ENCODE peak calls at places on chromosomes 2 and 18, in six cellular contexts. X, J, V, S, M and H are unnamed samples.

GRCh38 chr2:9033385-9034175 is 30.1 kb upstream of the MBOAT2 start:
- DNase-seq in X (no peak), J (no peak), V (peak; percentile 52), S (no peak), M (peak; percentile 41), H (peak; percentile 13)

GRCh38 chr2:84823788-84824187 is 57.1 kb downstream of the TRABD2A start:
- DNase-seq in X (peak; percentile 20), J (no peak), V (no peak), S (no peak), M (no peak), H (no peak)

GRCh38 chr2:219737270-219737691 is 109.9 kb downstream of the SLC4A3 start:
- DNase-seq in X (no peak), J (no peak), V (no peak), S (peak; percentile 43), M (no peak), H (peak; percentile 28)

GRCh38 chr2:88452151-88452851 is at the start of gene FOXI3:
- DNase-seq in X (peak; percentile 35), J (peak; percentile 31), V (peak; percentile 76), S (no peak), M (peak; percentile 54), H (no peak)

GRCh38 chr2:50344509-50345106 is 687.3 kb downstream of the NRXN1 start:
- DNase-seq in X (no peak), J (no peak), V (peak; percentile 58), S (no peak), M (peak; percentile 55), H (no peak)

GRCh38 chr2:219026946-219027345 is 14.4 kb downstream of the CFAP65 start:
- DNase-seq in X (no peak), J (no peak), V (no peak), S (no peak), M (no peak), H (no peak)

GRCh38 chr2:102112692-102113665 is 29.6 kb upstream of the IL1R1 start:
- DNase-seq in X (no peak), J (no peak), V (no peak), S (peak; percentile 87), M (no peak), H (no peak)

GRCh38 chr2:64998658-64999061 is 9.5 kb downstream of the SLC1A4 start:
- DNase-seq in X (no peak), J (no peak), V (no peak), S (peak; percentile 74), M (no peak), H (peak; percentile 80)

GRCh38 chr2:165161510-165161909 is 42.3 kb downstream of the SCN3A start:
- DNase-seq in X (no peak), J (no peak), V (no peak), S (peak; percentile 61), M (no peak), H (peak; percentile 37)

GRCh38 chr2:76296400-76296799 is 585.7 kb upstream of the GCFC2 start:
- DNase-seq in X (no peak), J (no peak), V (no peak), S (no peak), M (no peak), H (no peak)

GRCh38 chr18:6111726-6112125 is 216.4 kb upstream of the TMEM200C start:
- DNase-seq in X (no peak), J (no peak), V (no peak), S (no peak), M (no peak), H (no peak)

GRCh38 chr2:19607931-19608762 is 249.7 kb upstream of the OSR1 start:
- DNase-seq in X (no peak), J (no peak), V (no peak), S (peak; percentile 93), M (no peak), H (peak; percentile 94)

GRCh38 chr18:51251625-51252024 is 54.1 kb upstream of the MEX3C start:
- DNase-seq in X (no peak), J (no peak), V (no peak), S (no peak), M (no peak), H (no peak)

GRCh38 chr2:221997100-221997499 is 301.7 kb downstream of the PAX3 start:
- DNase-seq in X (peak; percentile 55), J (no peak), V (no peak), S (peak; percentile 89), M (no peak), H (peak; percentile 75)

GRCh38 chr18:26176134-26176533 is 42.5 kb downstream of the PSMA8 start:
- DNase-seq in X (no peak), J (no peak), V (no peak), S (no peak), M (no peak), H (no peak)

GRCh38 chr18:26210147-26210546 is 16.1 kb upstream of the TAF4B start:
- DNase-seq in X (no peak), J (no peak), V (no peak), S (no peak), M (no peak), H (no peak)

GRCh38 chr2:204585930-204586329 is 40.7 kb downstream of the PARD3B start:
- DNase-seq in X (no peak), J (no peak), V (no peak), S (no peak), M (no peak), H (no peak)

GRCh38 chr2:174729797-174730529 is 34.3 kb downstream of the CHRNA1 start:
- DNase-seq in X (peak; percentile 70), J (no peak), V (peak; percentile 59), S (peak; percentile 10), M (peak; percentile 65), H (peak; percentile 15)

DNA sequence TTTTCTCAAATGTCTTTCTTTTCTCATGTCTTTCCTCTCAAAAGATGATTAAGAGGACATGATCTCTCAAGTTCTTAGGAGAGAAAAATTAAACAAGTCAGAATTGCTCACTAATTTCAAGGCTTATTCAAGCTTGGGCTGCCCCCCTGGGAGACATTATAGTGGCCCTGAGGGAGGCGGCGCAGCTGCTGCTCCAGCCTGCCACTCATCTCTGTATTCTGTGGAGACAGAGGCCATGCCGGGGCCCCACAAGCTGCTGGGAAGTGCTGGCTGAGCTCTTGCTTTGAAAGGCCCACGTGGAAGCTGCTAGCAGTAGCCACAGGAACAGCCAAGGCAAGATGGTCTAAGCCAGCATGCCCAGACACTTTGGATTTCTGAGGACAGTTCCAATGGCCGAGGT is 267.4 kb downstream of the LNPK start:
- DNase-seq in X (no peak), J (no peak), V (no peak), S (no peak), M (no peak), H (no peak)
- H4K91ac ChIP-seq in X (no peak overlapping the region), J (no peak overlapping the region), V (no peak overlapping the region), S (no peak overlapping the region), M (peak overlapping the region; percentile 19), H (no peak overlapping the region)

GRCh38 chr2:58680938-58681337 is 439.8 kb upstream of the FANCL start:
- DNase-seq in X (no peak), J (no peak), V (no peak), S (no peak), M (no peak), H (no peak)
- H3K4me2 ChIP-seq in X (no peak overlapping the region), J (no peak overlapping the region), V (no peak overlapping the region), S (no peak overlapping the region), M (no peak overlapping the region), H (no peak overlapping the region)

GRCh38 chr2:118475622-118476021 is 371.8 kb downstream of the EN1 start:
- DNase-seq in X (peak; percentile 57), J (no peak), V (no peak), S (no peak), M (no peak), H (no peak)
- H4K91ac ChIP-seq in X (no peak overlapping the region), J (no peak overlapping the region), V (no peak overlapping the region), S (no peak overlapping the region), M (no peak overlapping the region), H (no peak overlapping the region)

DNA sequence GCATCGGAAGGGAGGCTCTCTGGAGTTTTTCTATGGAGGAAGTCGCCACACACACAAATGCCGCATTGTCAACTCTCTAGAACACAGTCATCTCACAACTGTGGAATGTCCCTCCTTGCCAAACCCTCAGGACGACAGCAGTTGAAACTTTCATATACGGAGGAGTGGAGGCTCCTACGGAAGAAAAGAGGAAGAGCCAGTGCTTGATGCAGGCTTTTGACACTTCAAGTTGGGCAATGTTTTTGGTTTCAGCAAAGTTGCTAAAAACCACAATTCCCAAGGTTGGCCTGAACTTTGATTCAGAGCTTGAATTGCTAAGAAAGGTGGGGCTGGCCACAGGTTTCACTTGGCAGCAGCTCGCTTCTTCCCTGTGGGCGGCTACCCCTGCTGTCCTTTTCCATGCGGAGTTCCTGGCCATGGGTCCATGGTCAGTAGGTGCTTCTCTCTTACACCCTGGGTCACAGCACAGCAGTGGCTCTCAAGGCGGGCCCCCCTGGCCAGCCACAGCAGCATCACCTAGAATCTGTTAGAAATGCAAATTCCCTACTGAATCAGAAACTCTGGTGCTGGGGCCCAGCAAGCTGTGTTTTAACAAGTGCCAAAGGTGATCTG is 856.3 kb downstream of the RNF144A start:
- DNase-seq in X (peak; percentile 11), J (no peak), V (no peak), S (no peak), M (no peak), H (no peak)
- H3K4me2 ChIP-seq in X (no peak overlapping the region), J (no peak overlapping the region), V (no peak overlapping the region), S (no peak overlapping the region), M (no peak overlapping the region), H (no peak overlapping the region)

DNA sequence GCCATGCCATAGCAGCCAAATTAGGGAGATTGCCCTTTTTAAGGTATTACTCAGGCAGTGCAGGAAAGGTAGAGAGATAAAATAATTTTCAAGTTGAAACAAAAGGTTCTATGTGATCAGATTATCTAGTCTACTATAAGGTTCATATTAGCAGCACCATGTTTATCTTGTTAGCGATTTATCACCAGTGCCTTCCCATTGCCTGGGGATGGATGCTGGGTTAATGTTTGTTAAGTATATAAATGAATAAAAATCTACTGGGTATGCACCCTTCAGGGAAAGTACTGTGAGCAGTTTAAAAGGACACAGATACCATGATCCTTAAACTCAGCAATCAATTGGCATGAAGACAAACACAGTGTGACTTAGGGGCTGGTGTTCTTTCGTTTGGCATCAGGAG is 512.6 kb upstream of the SLC8A1 start:
- DNase-seq in X (no peak), J (no peak), V (no peak), S (no peak), M (no peak), H (no peak)
- H4K91ac ChIP-seq in X (no peak overlapping the region), J (no peak overlapping the region), V (no peak overlapping the region), S (no peak overlapping the region), M (no peak overlapping the region), H (no peak overlapping the region)

GRCh38 chr2:198452327-198452726 is 647.9 kb downstream of the PLCL1 start:
- DNase-seq in X (no peak), J (no peak), V (no peak), S (no peak), M (no peak), H (no peak)

GRCh38 chr2:198453866-198454265 is 649.5 kb downstream of the PLCL1 start:
- DNase-seq in X (no peak), J (no peak), V (no peak), S (no peak), M (no peak), H (no peak)

GRCh38 chr2:198456418-198456817 is 652.0 kb downstream of the PLCL1 start:
- DNase-seq in X (no peak), J (no peak), V (no peak), S (peak; percentile 15), M (no peak), H (no peak)
- H3K4me2 ChIP-seq in X (no peak overlapping the region), J (no peak overlapping the region), V (no peak overlapping the region), S (no peak overlapping the region), M (no peak overlapping the region), H (no peak overlapping the region)

DNA sequence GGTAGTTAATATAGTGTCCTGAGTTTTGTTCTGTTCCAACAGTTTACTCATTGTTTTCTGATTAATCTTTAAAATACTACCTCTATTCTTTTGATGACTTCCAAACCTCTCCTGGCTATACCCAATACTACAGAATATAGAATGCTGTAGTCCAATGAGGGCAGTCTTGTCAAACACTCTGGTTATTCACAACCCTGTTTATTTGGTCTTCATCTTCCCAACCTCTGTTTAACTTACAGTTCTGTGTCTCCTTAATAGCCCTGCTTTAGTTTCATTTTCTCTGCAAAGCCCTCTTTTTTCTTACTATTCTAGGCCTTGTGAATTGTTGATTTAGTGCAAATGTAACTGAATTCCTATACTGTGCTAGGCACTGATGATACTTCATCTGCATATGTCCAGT is 40.0 kb downstream of the ACVR2A start:
- DNase-seq in X (no peak), J (no peak), V (no peak), S (peak; percentile 16), M (no peak), H (peak; percentile 41)
- H4K91ac ChIP-seq in X (no peak overlapping the region), J (no peak overlapping the region), V (no peak overlapping the region), S (no peak overlapping the region), M (no peak overlapping the region), H (no peak overlapping the region)